ENCODE peak calls at places on chromosomes 7 and 10, in five cellular contexts. One of them, this sample, is unnamed.

GRCh38 chr7:105346593-105347322 is 42.0 kb downstream of the SRPK2 start:
- ATAC-seq in HepG2: no peak
- ATAC-seq in activated naive CD8-positive, alpha-beta T cell treated with anti-CD3 and anti-CD28 coated beads, Interleukin-2, amount 10 ng/mL, durations not matched to agents 7 days and 5 days: peak; percentile 56
- ATAC-seq in GM12878: no peak
- ATAC-seq in Panc1: no peak
- ATAC-seq in this sample: no peak

GRCh38 chr7:151275813-151276577 is 27.5 kb upstream of the SMARCD3 start:
- ATAC-seq in HepG2: no peak
- ATAC-seq in activated naive CD8-positive, alpha-beta T cell treated with anti-CD3 and anti-CD28 coated beads, Interleukin-2, amount 10 ng/mL, durations not matched to agents 7 days and 5 days: no peak
- ATAC-seq in GM12878: no peak
- ATAC-seq in Panc1: peak; percentile 24
- ATAC-seq in this sample: no peak

GRCh38 chr7:121027761-121028681 is 39.5 kb downstream of the CPED1 start:
- ATAC-seq in HepG2: no peak
- ATAC-seq in activated naive CD8-positive, alpha-beta T cell treated with anti-CD3 and anti-CD28 coated beads, Interleukin-2, amount 10 ng/mL, durations not matched to agents 7 days and 5 days: no peak
- ATAC-seq in GM12878: no peak
- ATAC-seq in Panc1: no peak
- ATAC-seq in this sample: no peak

GRCh38 chr10:122338609-122339441 is 35.7 kb upstream of the PLEKHA1 start:
- ATAC-seq in HepG2: no peak
- ATAC-seq in activated naive CD8-positive, alpha-beta T cell treated with anti-CD3 and anti-CD28 coated beads, Interleukin-2, amount 10 ng/mL, durations not matched to agents 7 days and 5 days: no peak
- ATAC-seq in GM12878: no peak
- ATAC-seq in Panc1: peak; percentile 19
- ATAC-seq in this sample: no peak

GRCh38 chr10:51895209-51895608 is 195.8 kb upstream of the CSTF2T start:
- ATAC-seq in HepG2: no peak
- ATAC-seq in activated naive CD8-positive, alpha-beta T cell treated with anti-CD3 and anti-CD28 coated beads, Interleukin-2, amount 10 ng/mL, durations not matched to agents 7 days and 5 days: no peak
- ATAC-seq in GM12878: no peak
- ATAC-seq in Panc1: no peak
- ATAC-seq in this sample: no peak

GRCh38 chr10:103732339-103732738 is 123.0 kb downstream of the SH3PXD2A start:
- ATAC-seq in HepG2: no peak
- ATAC-seq in activated naive CD8-positive, alpha-beta T cell treated with anti-CD3 and anti-CD28 coated beads, Interleukin-2, amount 10 ng/mL, durations not matched to agents 7 days and 5 days: no peak
- ATAC-seq in GM12878: no peak
- ATAC-seq in Panc1: no peak
- ATAC-seq in this sample: no peak

GRCh38 chr7:11665381-11665780 is 166.6 kb downstream of the THSD7A start:
- ATAC-seq in HepG2: no peak
- ATAC-seq in activated naive CD8-positive, alpha-beta T cell treated with anti-CD3 and anti-CD28 coated beads, Interleukin-2, amount 10 ng/mL, durations not matched to agents 7 days and 5 days: no peak
- ATAC-seq in GM12878: no peak
- ATAC-seq in Panc1: no peak
- ATAC-seq in this sample: no peak

GRCh38 chr10:102241037-102241443 is 272 bp downstream of the PITX3 start:
- ATAC-seq in HepG2: peak; percentile 29
- ATAC-seq in activated naive CD8-positive, alpha-beta T cell treated with anti-CD3 and anti-CD28 coated beads, Interleukin-2, amount 10 ng/mL, durations not matched to agents 7 days and 5 days: no peak
- ATAC-seq in GM12878: no peak
- ATAC-seq in Panc1: peak; percentile 11
- ATAC-seq in this sample: no peak

GRCh38 chr10:111109506-111110242 is 32.8 kb downstream of the ADRA2A start:
- ATAC-seq in HepG2: no peak
- ATAC-seq in activated naive CD8-positive, alpha-beta T cell treated with anti-CD3 and anti-CD28 coated beads, Interleukin-2, amount 10 ng/mL, durations not matched to agents 7 days and 5 days: no peak
- ATAC-seq in GM12878: no peak
- ATAC-seq in Panc1: no peak
- ATAC-seq in this sample: no peak

GRCh38 chr10:109205929-109206585 is 717.3 kb downstream of the XPNPEP1 start:
- ATAC-seq in HepG2: no peak
- ATAC-seq in activated naive CD8-positive, alpha-beta T cell treated with anti-CD3 and anti-CD28 coated beads, Interleukin-2, amount 10 ng/mL, durations not matched to agents 7 days and 5 days: no peak
- ATAC-seq in GM12878: peak; percentile 18
- ATAC-seq in Panc1: no peak
- ATAC-seq in this sample: no peak

GRCh38 chr10:120794390-120794789 is 56.8 kb upstream of the WDR11 start:
- ATAC-seq in HepG2: no peak
- ATAC-seq in activated naive CD8-positive, alpha-beta T cell treated with anti-CD3 and anti-CD28 coated beads, Interleukin-2, amount 10 ng/mL, durations not matched to agents 7 days and 5 days: no peak
- ATAC-seq in GM12878: no peak
- ATAC-seq in Panc1: no peak
- ATAC-seq in this sample: no peak

GRCh38 chr10:14750900-14751575 is 23.7 kb downstream of the FAM107B start:
- ATAC-seq in HepG2: no peak
- ATAC-seq in activated naive CD8-positive, alpha-beta T cell treated with anti-CD3 and anti-CD28 coated beads, Interleukin-2, amount 10 ng/mL, durations not matched to agents 7 days and 5 days: no peak
- ATAC-seq in GM12878: peak; percentile 73
- ATAC-seq in Panc1: no peak
- ATAC-seq in this sample: no peak

GRCh38 chr10:125094111-125094705 is 66.2 kb downstream of the CTBP2 start:
- ATAC-seq in HepG2: no peak
- ATAC-seq in activated naive CD8-positive, alpha-beta T cell treated with anti-CD3 and anti-CD28 coated beads, Interleukin-2, amount 10 ng/mL, durations not matched to agents 7 days and 5 days: no peak
- ATAC-seq in GM12878: no peak
- ATAC-seq in Panc1: no peak
- ATAC-seq in this sample: no peak